ENCODE peak calls at places on chromosome 16, in nine cellular contexts. One of them, this sample, is unnamed.
A peak's percentile ranks its signal among the peaks of the same experiment; 100 is the strongest.

GRCh38 chr16:55661842-55662479 is 6.2 kb downstream of the SLC6A2 start:
- DNase-seq in heart right ventricle: no peak
- DNase-seq in HCEC 1CT: no peak
- DNase-seq in stimulated activated CD8-positive, alpha-beta memory T cell treated with anti-CD3 and anti-CD28 coated beads, Interleukin-4, amount 100 ng/mL, for 1 hour: no peak
- DNase-seq in mucosa of descending colon: no peak
- DNase-seq in activated T-cell treated with anti-CD3 and anti-CD28 coated beads for 1 hour: no peak
- DNase-seq in nucleus accumbens: no peak
- DNase-seq in CD8-positive, alpha-beta memory T cell: no peak
- DNase-seq in activated T-helper 2 cell treated with anti-CD3 and anti-CD28 coated beads, Interferon-gamma antibody, Interleukin-2, Interleukin-4, amounts not matched to agents 10 μg/mL and 5 μg/mL and 100 μg/mL, durations not matched to agents 14 hours and 24 hours and 36 hours: no peak
- DNase-seq in this sample: no peak

GRCh38 chr16:68760671-68761275 is 23.7 kb downstream of the CDH1 start:
- DNase-seq in activated T-helper 2 cell treated with anti-CD3 and anti-CD28 coated beads, Interferon-gamma antibody, Interleukin-2, Interleukin-4, amounts not matched to agents 10 μg/mL and 5 μg/mL and 100 μg/mL, durations not matched to agents 14 hours and 24 hours and 36 hours: peak; percentile 24
- DNase-seq in mucosa of descending colon: peak; percentile 37
- DNase-seq in nucleus accumbens: peak; percentile 29
- DNase-seq in heart right ventricle: no peak
- DNase-seq in activated T-cell treated with anti-CD3 and anti-CD28 coated beads for 1 hour: no peak
- DNase-seq in stimulated activated CD8-positive, alpha-beta memory T cell treated with anti-CD3 and anti-CD28 coated beads, Interleukin-4, amount 100 ng/mL, for 1 hour: no peak
- DNase-seq in CD8-positive, alpha-beta memory T cell: no peak
- DNase-seq in HCEC 1CT: peak; percentile 33
- DNase-seq in this sample: no peak

GRCh38 chr16:30918614-30919013 is 4.8 kb upstream of the FBXL19 start:
- DNase-seq in nucleus accumbens: no peak
- DNase-seq in mucosa of descending colon: no peak
- DNase-seq in HCEC 1CT: no peak
- DNase-seq in activated T-cell treated with anti-CD3 and anti-CD28 coated beads for 1 hour: no peak
- DNase-seq in heart right ventricle: no peak
- DNase-seq in activated T-helper 2 cell treated with anti-CD3 and anti-CD28 coated beads, Interferon-gamma antibody, Interleukin-2, Interleukin-4, amounts not matched to agents 10 μg/mL and 5 μg/mL and 100 μg/mL, durations not matched to agents 14 hours and 24 hours and 36 hours: no peak
- DNase-seq in CD8-positive, alpha-beta memory T cell: no peak
- DNase-seq in stimulated activated CD8-positive, alpha-beta memory T cell treated with anti-CD3 and anti-CD28 coated beads, Interleukin-4, amount 100 ng/mL, for 1 hour: no peak
- DNase-seq in this sample: no peak

GRCh38 chr16:69867796-69868565 is 83.2 kb upstream of the CLEC18A start:
- DNase-seq in HCEC 1CT: no peak
- DNase-seq in activated T-helper 2 cell treated with anti-CD3 and anti-CD28 coated beads, Interferon-gamma antibody, Interleukin-2, Interleukin-4, amounts not matched to agents 10 μg/mL and 5 μg/mL and 100 μg/mL, durations not matched to agents 14 hours and 24 hours and 36 hours: no peak
- DNase-seq in activated T-cell treated with anti-CD3 and anti-CD28 coated beads for 1 hour: no peak
- DNase-seq in stimulated activated CD8-positive, alpha-beta memory T cell treated with anti-CD3 and anti-CD28 coated beads, Interleukin-4, amount 100 ng/mL, for 1 hour: no peak
- DNase-seq in CD8-positive, alpha-beta memory T cell: no peak
- DNase-seq in nucleus accumbens: no peak
- DNase-seq in mucosa of descending colon: no peak
- DNase-seq in heart right ventricle: peak; percentile 20
- DNase-seq in this sample: no peak

GRCh38 chr16:22623351-22623781 is 112.7 kb downstream of the NPIPB5 start:
- DNase-seq in HCEC 1CT: peak; percentile 87
- DNase-seq in mucosa of descending colon: no peak
- DNase-seq in heart right ventricle: no peak
- DNase-seq in stimulated activated CD8-positive, alpha-beta memory T cell treated with anti-CD3 and anti-CD28 coated beads, Interleukin-4, amount 100 ng/mL, for 1 hour: no peak
- DNase-seq in nucleus accumbens: no peak
- DNase-seq in CD8-positive, alpha-beta memory T cell: no peak
- DNase-seq in activated T-helper 2 cell treated with anti-CD3 and anti-CD28 coated beads, Interferon-gamma antibody, Interleukin-2, Interleukin-4, amounts not matched to agents 10 μg/mL and 5 μg/mL and 100 μg/mL, durations not matched to agents 14 hours and 24 hours and 36 hours: no peak
- DNase-seq in activated T-cell treated with anti-CD3 and anti-CD28 coated beads for 1 hour: no peak
- DNase-seq in this sample: no peak

GRCh38 chr16:85136213-85136704 is 24.0 kb upstream of the CIBAR2 start:
- DNase-seq in HCEC 1CT: peak; percentile 67
- DNase-seq in nucleus accumbens: no peak
- DNase-seq in mucosa of descending colon: no peak
- DNase-seq in stimulated activated CD8-positive, alpha-beta memory T cell treated with anti-CD3 and anti-CD28 coated beads, Interleukin-4, amount 100 ng/mL, for 1 hour: no peak
- DNase-seq in heart right ventricle: peak; percentile 42
- DNase-seq in CD8-positive, alpha-beta memory T cell: no peak
- DNase-seq in activated T-cell treated with anti-CD3 and anti-CD28 coated beads for 1 hour: no peak
- DNase-seq in activated T-helper 2 cell treated with anti-CD3 and anti-CD28 coated beads, Interferon-gamma antibody, Interleukin-2, Interleukin-4, amounts not matched to agents 10 μg/mL and 5 μg/mL and 100 μg/mL, durations not matched to agents 14 hours and 24 hours and 36 hours: no peak
- DNase-seq in this sample: no peak

GRCh38 chr16:85460983-85461813 is 151.9 kb upstream of the GSE1 start:
- DNase-seq in mucosa of descending colon: no peak
- DNase-seq in stimulated activated CD8-positive, alpha-beta memory T cell treated with anti-CD3 and anti-CD28 coated beads, Interleukin-4, amount 100 ng/mL, for 1 hour: no peak
- DNase-seq in HCEC 1CT: peak; percentile 63
- DNase-seq in nucleus accumbens: no peak
- DNase-seq in activated T-helper 2 cell treated with anti-CD3 and anti-CD28 coated beads, Interferon-gamma antibody, Interleukin-2, Interleukin-4, amounts not matched to agents 10 μg/mL and 5 μg/mL and 100 μg/mL, durations not matched to agents 14 hours and 24 hours and 36 hours: no peak
- DNase-seq in heart right ventricle: no peak
- DNase-seq in activated T-cell treated with anti-CD3 and anti-CD28 coated beads for 1 hour: no peak
- DNase-seq in CD8-positive, alpha-beta memory T cell: no peak
- DNase-seq in this sample: peak; percentile 75

GRCh38 chr16:10338426-10338825 is 47.4 kb upstream of the ATF7IP2 start:
- DNase-seq in nucleus accumbens: no peak
- DNase-seq in stimulated activated CD8-positive, alpha-beta memory T cell treated with anti-CD3 and anti-CD28 coated beads, Interleukin-4, amount 100 ng/mL, for 1 hour: no peak
- DNase-seq in HCEC 1CT: no peak
- DNase-seq in activated T-cell treated with anti-CD3 and anti-CD28 coated beads for 1 hour: no peak
- DNase-seq in CD8-positive, alpha-beta memory T cell: no peak
- DNase-seq in heart right ventricle: peak; percentile 16
- DNase-seq in mucosa of descending colon: no peak
- DNase-seq in activated T-helper 2 cell treated with anti-CD3 and anti-CD28 coated beads, Interferon-gamma antibody, Interleukin-2, Interleukin-4, amounts not matched to agents 10 μg/mL and 5 μg/mL and 100 μg/mL, durations not matched to agents 14 hours and 24 hours and 36 hours: no peak
- DNase-seq in this sample: no peak

This sample was measured in uterus.